ENCODE peak calls at places on chromosome 1, in five cellular contexts. J, A, Q, Z and U are unnamed samples.

GRCh38 chr1:170664828-170665617 is 1.1 kb downstream of the PRRX1 start:
- DNase-seq in J (no peak), A (no peak), Q (no peak), Z (peak), U (no peak)

GRCh38 chr1:164660415-164661174 is 101.6 kb downstream of the PBX1 start:
- DNase-seq in J (no peak), A (no peak), Q (peak), Z (no peak), U (peak)

GRCh38 chr1:18531503-18531845 is 50.7 kb downstream of the KLHDC7A start:
- DNase-seq in J (no peak), A (peak), Q (no peak), Z (no peak), U (no peak)

GRCh38 chr1:8318436-8318835 is 522 bp downstream of the SLC45A1 start:
- DNase-seq in J (no peak), A (no peak), Q (no peak), Z (no peak), U (no peak)

GRCh38 chr1:200767326-200767725 is 28.6 kb downstream of the CAMSAP2 start:
- DNase-seq in J (no peak), A (no peak), Q (no peak), Z (no peak), U (no peak)

GRCh38 chr1:227945891-227946623 is 1.7 kb downstream of the WNT9A start:
- DNase-seq in J (no peak), A (no peak), Q (peak), Z (peak), U (no peak)

GRCh38 chr1:182149411-182149965 is 88.0 kb upstream of the ZNF648 start:
- DNase-seq in J (no peak), A (no peak), Q (peak), Z (no peak), U (peak)

GRCh38 chr1:22808846-22809501 is 98.3 kb downstream of the EPHB2 start:
- DNase-seq in J (no peak), A (no peak), Q (no peak), Z (no peak), U (no peak)